ENCODE peak calls at places on chromosomes 6 and 20, in six cellular contexts. U is HCT116, E is H1, T is GM23248, K is GM23338, O is mammary epithelial cell. B is an unnamed sample.
A peak's percentile ranks its signal among the peaks of the same experiment; 100 is the strongest.

GRCh38 chr6:19865178-19865577 is 28.0 kb downstream of the ID4 start:
- DNase-seq in U (no peak), E (no peak), T (no peak), K (no peak), O (no peak), B (no peak)

GRCh38 chr6:84768442-84769174 is 4.2 kb upstream of the TBX18 start:
- DNase-seq in U (no peak), E (peak; percentile 60), T (peak; percentile 73), K (peak; percentile 67), O (peak; percentile 39), B (no peak)

GRCh38 chr20:2108987-2109386 is 7.4 kb downstream of the STK35 start:
- DNase-seq in U (peak; percentile 7), E (no peak), T (peak; percentile 90), K (no peak), O (peak; percentile 83), B (peak; percentile 80)

GRCh38 chr20:8535403-8536003 is 403.4 kb downstream of the PLCB1 start:
- DNase-seq in U (no peak), E (no peak), T (peak; percentile 27), K (peak; percentile 58), O (no peak), B (no peak)

GRCh38 chr6:89352329-89353117 is at the start of gene UBE2J1:
- DNase-seq in U (peak; percentile 57), E (peak; percentile 90), T (peak; percentile 98), K (peak; percentile 85), O (peak; percentile 91), B (peak; percentile 96)

GRCh38 chr20:15643713-15644112 is 929.5 kb downstream of the KIF16B start:
- DNase-seq in U (no peak), E (no peak), T (peak; percentile 32), K (peak; percentile 43), O (no peak), B (peak; percentile 15)

GRCh38 chr6:107321793-107322192 is 137.6 kb downstream of the PDSS2 start:
- DNase-seq in U (no peak), E (no peak), T (peak; percentile 22), K (no peak), O (no peak), B (no peak)

GRCh38 chr6:133132092-133132491 is 109.1 kb upstream of the EYA4 start:
- DNase-seq in U (no peak), E (no peak), T (no peak), K (no peak), O (no peak), B (peak; percentile 64)

GRCh38 chr6:53282741-53283140 is 66.0 kb downstream of the ELOVL5 start:
- DNase-seq in U (no peak), E (no peak), T (no peak), K (no peak), O (no peak), B (no peak)

GRCh38 chr6:56802570-56802969 is 152.3 kb upstream of the BEND6 start:
- DNase-seq in U (no peak), E (no peak), T (peak; percentile 46), K (no peak), O (peak; percentile 42), B (peak; percentile 84)

GRCh38 chr6:12275084-12275483 is 15.1 kb upstream of the EDN1 start:
- DNase-seq in U (no peak), E (no peak), T (peak; percentile 30), K (no peak), O (peak; percentile 51), B (peak; percentile 63)

GRCh38 chr20:5688431-5688972 is 61.7 kb upstream of the SHLD1 start:
- DNase-seq in U (no peak), E (no peak), T (no peak), K (no peak), O (no peak), B (no peak)

GRCh38 chr6:14129572-14129971 is 12.0 kb downstream of the CD83 start:
- DNase-seq in U (peak; percentile 34), E (no peak), T (peak; percentile 68), K (peak; percentile 86), O (peak; percentile 48), B (peak; percentile 82)

GRCh38 chr20:35305682-35306556 is 13.7 kb upstream of the FAM83C start:
- DNase-seq in U (peak; percentile 97), E (no peak), T (peak; percentile 100), K (no peak), O (peak; percentile 100), B (peak; percentile 100)

GRCh38 chr20:4170621-4171537 is 155.5 kb upstream of the RNF24 start:
- DNase-seq in U (no peak), E (no peak), T (no peak), K (no peak), O (no peak), B (no peak)

GRCh38 chr6:107600111-107600510 is 110.2 kb downstream of the SOBP start:
- DNase-seq in U (no peak), E (no peak), T (no peak), K (peak; percentile 81), O (no peak), B (peak; percentile 62)

GRCh38 chr6:136113736-136114173 is 136.4 kb downstream of the MTFR2 start:
- DNase-seq in U (no peak), E (no peak), T (peak; percentile 93), K (peak; percentile 70), O (peak; percentile 19), B (peak; percentile 75)

GRCh38 chr20:52675414-52675813 is 296.7 kb upstream of the TSHZ2 start:
- DNase-seq in U (no peak), E (no peak), T (no peak), K (no peak), O (no peak), B (no peak)

GRCh38 chr6:99349620-99350141 is at the start of gene FAXC:
- DNase-seq in U (peak; percentile 16), E (peak; percentile 81), T (peak; percentile 52), K (peak; percentile 83), O (peak; percentile 69), B (peak; percentile 11)

GRCh38 chr6:30013296-30013922 is 47.7 kb upstream of the POLR1H start:
- DNase-seq in U (no peak), E (peak; percentile 55), T (peak; percentile 37), K (peak; percentile 80), O (no peak), B (no peak)

GRCh38 chr6:126446187-126446696 is 106.3 kb downstream of the CENPW start:
- DNase-seq in U (no peak), E (no peak), T (no peak), K (no peak), O (no peak), B (no peak)

GRCh38 chr6:43269273-43270007 is 26.2 kb downstream of the TTBK1 start:
- DNase-seq in U (no peak), E (no peak), T (peak; percentile 42), K (peak; percentile 47), O (no peak), B (no peak)

GRCh38 chr6:5250451-5250850 is 10.3 kb downstream of the LYRM4 start:
- DNase-seq in U (no peak), E (no peak), T (no peak), K (no peak), O (peak; percentile 77), B (no peak)
- TF ChIP-seq EZH2 in U (no peak), E (no peak), T (no peak), K (no peak), O (no peak), B (no peak)

DNA sequence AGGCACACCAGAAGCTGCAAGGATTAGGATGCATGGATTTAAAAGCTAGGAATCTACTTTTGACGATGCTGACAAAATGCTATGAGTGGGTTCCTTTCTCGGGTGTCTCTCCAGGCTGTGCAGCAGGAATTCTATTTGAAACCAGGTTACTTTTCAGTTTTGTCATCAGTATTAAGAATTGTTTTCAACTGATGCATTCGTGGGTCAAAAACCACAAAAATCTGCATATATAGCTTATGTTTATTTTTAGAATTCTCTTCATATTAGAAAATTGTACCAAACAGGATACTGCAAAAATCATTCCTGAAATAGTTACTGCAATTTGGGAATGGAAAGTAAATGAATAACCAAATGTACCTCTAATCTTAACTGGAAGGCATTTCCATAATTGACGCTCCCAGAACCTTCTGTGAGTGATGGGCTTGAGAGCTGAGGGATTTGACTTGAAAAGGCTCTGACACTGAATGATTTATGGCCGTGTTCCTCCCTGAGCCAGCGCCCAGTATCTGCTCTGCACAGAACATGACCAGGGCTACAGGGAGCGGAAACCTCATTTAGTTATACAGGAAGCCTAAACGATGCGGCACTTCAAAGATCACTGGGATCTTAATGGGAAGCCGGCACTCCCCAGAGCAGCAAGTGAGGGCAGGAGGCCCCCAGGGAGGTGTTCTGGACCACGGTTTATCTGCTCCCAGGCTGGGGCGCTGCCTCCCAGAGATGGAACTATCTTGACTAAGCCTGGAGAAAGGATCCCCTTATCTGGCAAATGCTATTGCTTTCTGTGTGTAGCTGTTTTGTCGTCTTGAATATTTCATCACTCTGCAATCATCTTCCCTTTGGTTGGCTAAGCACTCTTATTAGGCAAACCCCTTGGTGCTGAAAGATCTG is 445.9 kb downstream of the QKI start:
- DNase-seq in U (no peak), E (no peak), T (peak; percentile 22), K (no peak), O (no peak), B (peak; percentile 77)
- H2AFZ ChIP-seq in U (no peak overlapping the region), E (no peak overlapping the region), T (no peak overlapping the region), K (peak overlapping the region; percentile 63), O (no peak overlapping the region), B (peak overlapping the region; percentile 39)

DNA sequence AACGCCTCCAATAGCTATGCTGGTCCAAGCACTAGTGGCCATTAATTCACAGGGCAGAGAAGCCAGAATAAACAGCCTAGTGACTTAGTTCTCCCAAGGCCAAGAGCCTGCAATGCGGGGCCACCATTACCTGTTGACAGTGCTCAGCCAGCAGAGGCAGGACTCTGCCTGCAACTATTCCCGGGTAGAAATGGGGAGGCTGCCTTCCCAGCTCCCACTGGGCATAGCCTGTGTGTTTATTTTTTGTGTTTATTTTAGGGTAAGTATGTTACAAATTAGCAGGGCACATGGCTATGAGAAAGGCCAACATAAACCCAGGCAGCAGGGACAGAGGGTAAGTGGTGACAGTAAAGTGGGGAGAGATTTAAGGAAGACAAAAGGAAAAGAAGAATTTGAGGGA is 5.0 kb downstream of the GNAS-AS1 start:
- DNase-seq in U (no peak), E (no peak), T (no peak), K (no peak), O (no peak), B (no peak)
- H3K36me3 ChIP-seq in U (no peaks in the 10 kb centered on the region), E (peaks cover 2% of the 10 kb centered on the region), T (no peaks in the 10 kb centered on the region), K (peaks cover 6% of the 10 kb centered on the region), O (no peaks in the 10 kb centered on the region), B (no peaks in the 10 kb centered on the region)

GRCh38 chr6:28107506-28107905 is 16.9 kb upstream of the ZSCAN16 start:
- DNase-seq in U (no peak), E (no peak), T (no peak), K (no peak), O (no peak), B (no peak)

GRCh38 chr6:28105286-28105685 is 19.1 kb upstream of the ZSCAN16 start:
- DNase-seq in U (no peak), E (no peak), T (peak; percentile 53), K (peak; percentile 34), O (peak; percentile 12), B (peak; percentile 25)

DNA sequence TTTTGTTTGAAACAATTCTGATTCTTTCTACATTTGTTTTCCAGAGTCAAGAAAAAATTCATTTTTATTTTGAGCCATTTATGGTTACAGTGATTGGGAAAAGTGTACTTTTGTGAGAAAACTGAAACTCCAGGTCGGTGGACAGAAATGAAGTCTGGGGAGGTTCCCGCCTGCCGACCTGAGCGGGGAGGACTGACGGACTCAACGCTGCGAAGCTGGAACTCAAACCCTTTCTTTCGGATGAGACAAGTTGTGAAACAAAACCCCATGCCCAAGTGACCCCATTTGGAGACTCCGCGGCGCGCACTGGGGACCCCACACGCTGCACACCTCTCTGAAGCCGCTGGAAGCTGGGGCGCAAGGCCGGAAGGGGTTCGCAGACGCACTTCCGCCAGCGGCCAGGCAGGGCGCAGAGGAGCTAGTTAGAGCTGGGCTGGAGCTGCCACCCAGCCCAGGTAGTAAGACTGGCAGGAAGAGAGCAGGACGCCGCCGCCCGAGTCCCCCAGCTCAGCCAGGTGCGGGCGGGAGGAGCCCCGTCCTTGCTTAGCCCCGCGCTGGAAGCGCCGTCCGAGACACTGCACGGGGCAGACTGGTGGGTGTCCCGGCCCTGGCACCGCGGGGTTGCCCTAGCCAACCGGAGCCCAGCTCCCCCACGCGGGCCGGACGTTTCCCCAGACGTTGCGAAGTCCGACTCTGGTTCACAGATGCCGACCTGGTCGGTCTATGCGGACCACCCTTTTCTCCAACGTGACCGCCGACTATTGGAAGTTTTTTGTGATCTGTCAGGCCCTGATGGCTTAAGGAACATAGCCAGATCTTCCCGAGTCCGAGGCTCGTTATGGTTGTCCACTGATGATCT is 19.8 kb upstream of the ZSCAN16 start:
- DNase-seq in U (peak; percentile 45), E (peak; percentile 88), T (peak; percentile 90), K (peak; percentile 95), O (peak; percentile 80), B (peak; percentile 77)
- TF ChIP-seq EZH2 in U (no peak), E (no peak), T (no peak), K (no peak), O (no peak), B (no peak)

B was measured in fibroblast of lung.